ENCODE peak calls at places on chromosomes 1 and 21, in four cellular contexts. One of them, this sample, is unnamed.

GRCh38 chr1:85397490-85398044 is 67.4 kb downstream of the DDAH1 start:
- DNase-seq in epithelial cell of proximal tubule: no peak
- DNase-seq in caudate nucleus: no peak
- DNase-seq in NCI-H187: no peak
- DNase-seq in this sample: no peak

GRCh38 chr1:59666106-59666505 is 148.6 kb upstream of the HOOK1 start:
- DNase-seq in NCI-H187: no peak
- DNase-seq in epithelial cell of proximal tubule: no peak
- DNase-seq in caudate nucleus: no peak
- DNase-seq in this sample: no peak

GRCh38 chr21:29208666-29209059 is 78.2 kb downstream of the MAP3K7CL start:
- DNase-seq in NCI-H187: no peak
- DNase-seq in caudate nucleus: no peak
- DNase-seq in epithelial cell of proximal tubule: no peak
- DNase-seq in this sample: no peak

GRCh38 chr1:189921613-189922012 is 556.1 kb downstream of the BRINP3 start:
- DNase-seq in NCI-H187: no peak
- DNase-seq in caudate nucleus: no peak
- DNase-seq in epithelial cell of proximal tubule: no peak
- DNase-seq in this sample: no peak

GRCh38 chr1:68442822-68443556 is 6.8 kb downstream of the RPE65 start:
- DNase-seq in epithelial cell of proximal tubule: peak
- DNase-seq in NCI-H187: no peak
- DNase-seq in caudate nucleus: no peak
- DNase-seq in this sample: no peak

GRCh38 chr1:153447498-153448170 is 12.8 kb downstream of the S100A7 start:
- DNase-seq in epithelial cell of proximal tubule: no peak
- DNase-seq in NCI-H187: no peak
- DNase-seq in caudate nucleus: no peak
- DNase-seq in this sample: no peak

GRCh38 chr1:18324246-18324645 is 156.5 kb upstream of the KLHDC7A start:
- DNase-seq in epithelial cell of proximal tubule: no peak
- DNase-seq in caudate nucleus: no peak
- DNase-seq in NCI-H187: no peak
- DNase-seq in this sample: no peak

GRCh38 chr1:155777541-155777940 is 79.5 kb downstream of the GON4L start:
- DNase-seq in caudate nucleus: no peak
- DNase-seq in epithelial cell of proximal tubule: no peak
- DNase-seq in NCI-H187: no peak
- DNase-seq in this sample: no peak

GRCh38 chr1:248404024-248404423 is 1.2 kb downstream of the OR2T1 start:
- DNase-seq in NCI-H187: no peak
- DNase-seq in caudate nucleus: peak
- DNase-seq in epithelial cell of proximal tubule: no peak
- DNase-seq in this sample: no peak

GRCh38 chr1:100950311-100950710 is 54.4 kb downstream of the SLC30A7 start:
- DNase-seq in epithelial cell of proximal tubule: no peak
- DNase-seq in caudate nucleus: no peak
- DNase-seq in NCI-H187: no peak
- DNase-seq in this sample: no peak

GRCh38 chr21:33870768-33871167 is 44.8 kb downstream of the ATP5PO start:
- DNase-seq in NCI-H187: no peak
- DNase-seq in epithelial cell of proximal tubule: no peak
- DNase-seq in caudate nucleus: no peak
- DNase-seq in this sample: no peak

GRCh38 chr1:199002670-199003069 is 363.8 kb downstream of the PTPRC start:
- DNase-seq in epithelial cell of proximal tubule: no peak
- DNase-seq in NCI-H187: no peak
- DNase-seq in caudate nucleus: no peak
- DNase-seq in this sample: no peak

GRCh38 chr1:26696645-26697440 is 1.0 kb downstream of the ARID1A start:
- DNase-seq in NCI-H187: no peak
- DNase-seq in epithelial cell of proximal tubule: no peak
- DNase-seq in caudate nucleus: no peak
- DNase-seq in this sample: no peak

GRCh38 chr1:47180603-47181094 is 9.2 kb downstream of the PDZK1IP1 start:
- DNase-seq in caudate nucleus: no peak
- DNase-seq in NCI-H187: no peak
- DNase-seq in epithelial cell of proximal tubule: no peak
- DNase-seq in this sample: peak

GRCh38 chr1:208079161-208079560 is 165.0 kb downstream of the PLXNA2 start:
- DNase-seq in caudate nucleus: no peak
- DNase-seq in NCI-H187: no peak
- DNase-seq in epithelial cell of proximal tubule: no peak
- DNase-seq in this sample: no peak

GRCh38 chr21:44958471-44959191 is 18.8 kb downstream of the SLX9 start:
- DNase-seq in epithelial cell of proximal tubule: no peak
- DNase-seq in caudate nucleus: no peak
- DNase-seq in NCI-H187: no peak
- DNase-seq in this sample: no peak

GRCh38 chr21:38958940-38959685 is 153.4 kb downstream of the ETS2 start:
- DNase-seq in epithelial cell of proximal tubule: peak
- DNase-seq in NCI-H187: no peak
- DNase-seq in caudate nucleus: no peak
- DNase-seq in this sample: peak

GRCh38 chr1:43946244-43947060 is at the start of gene IPO13:
- DNase-seq in NCI-H187: peak
- DNase-seq in caudate nucleus: peak
- DNase-seq in epithelial cell of proximal tubule: peak
- DNase-seq in this sample: peak

GRCh38 chr21:44366586-44367211 is 13.3 kb downstream of the TRPM2 start:
- DNase-seq in epithelial cell of proximal tubule: no peak
- DNase-seq in caudate nucleus: no peak
- DNase-seq in NCI-H187: no peak
- DNase-seq in this sample: no peak

GRCh38 chr1:176073524-176074157 is 133.4 kb downstream of the COP1 start:
- DNase-seq in caudate nucleus: no peak
- DNase-seq in NCI-H187: no peak
- DNase-seq in epithelial cell of proximal tubule: peak
- DNase-seq in this sample: peak

This sample was measured in NCI-H2029.